ENCODE peak calls at places on chromosome 12, in seven cellular contexts. J is A549, B is WTC11, V is HepG2, T is GM12878, C is SK-N-SH, U is endothelial cell of umbilical vein. X is an unnamed sample.
A peak's percentile ranks its signal among the peaks of the same experiment; 100 is the strongest.

GRCh38 chr12:7645395-7646177 is 20.1 kb downstream of the APOBEC1 start:
- DNase-seq in J (peak; percentile 46), B (peak; percentile 34), V (peak; percentile 6), T (no peak), C (peak; percentile 52), U (peak; percentile 34), X (peak; percentile 24)

GRCh38 chr12:132539016-132539773 is 49.2 kb downstream of the FBRSL1 start:
- DNase-seq in J (no peak), B (no peak), V (no peak), T (no peak), C (no peak), U (no peak), X (no peak)

GRCh38 chr12:113413488-113413939 is 8.7 kb upstream of the SDSL start:
- DNase-seq in J (peak; percentile 64), B (no peak), V (peak; percentile 56), T (no peak), C (no peak), U (no peak), X (no peak)

GRCh38 chr12:108693781-108694180 is 37.5 kb downstream of the CORO1C start:
- DNase-seq in J (no peak), B (no peak), V (no peak), T (no peak), C (no peak), U (no peak), X (no peak)

GRCh38 chr12:49529409-49529808 is 9.4 kb upstream of the KCNH3 start:
- DNase-seq in J (no peak), B (no peak), V (no peak), T (no peak), C (no peak), U (no peak), X (no peak)

GRCh38 chr12:53235742-53236442 is 3.9 kb upstream of the RARG start:
- DNase-seq in J (no peak), B (peak; percentile 43), V (no peak), T (no peak), C (no peak), U (no peak), X (no peak)

GRCh38 chr12:51183816-51184215 is 10.9 kb upstream of the TFCP2 start:
- DNase-seq in J (no peak), B (peak; percentile 26), V (no peak), T (no peak), C (peak; percentile 65), U (no peak), X (no peak)

GRCh38 chr12:130162771-130163460 is 652 bp downstream of the FZD10 start:
- DNase-seq in J (no peak), B (no peak), V (no peak), T (no peak), C (peak; percentile 55), U (no peak), X (no peak)

GRCh38 chr12:64797156-64797555 is 27.3 kb upstream of the TBC1D30 start:
- DNase-seq in J (no peak), B (no peak), V (peak; percentile 31), T (no peak), C (no peak), U (no peak), X (no peak)

GRCh38 chr12:50059440-50060119 is 2.2 kb downstream of the ASIC1 start:
- DNase-seq in J (no peak), B (no peak), V (no peak), T (no peak), C (no peak), U (no peak), X (no peak)

GRCh38 chr12:84911331-84912190 is 1.0 kb downstream of the SLC6A15 start:
- DNase-seq in J (peak; percentile 67), B (peak; percentile 94), V (no peak), T (no peak), C (peak; percentile 77), U (peak; percentile 58), X (no peak)

GRCh38 chr12:52311282-52311643 is 9.9 kb downstream of the KRT83 start:
- DNase-seq in J (no peak), B (no peak), V (no peak), T (no peak), C (no peak), U (no peak), X (no peak)

GRCh38 chr12:39503445-39503844 is 60.5 kb upstream of the KIF21A start:
- DNase-seq in J (peak; percentile 38), B (no peak), V (no peak), T (no peak), C (no peak), U (peak; percentile 48), X (peak; percentile 21)

GRCh38 chr12:121065345-121065744 is 26.3 kb upstream of the OASL start:
- DNase-seq in J (no peak), B (no peak), V (no peak), T (no peak), C (no peak), U (no peak), X (no peak)

GRCh38 chr12:116390656-116391335 is 113.3 kb upstream of the MED13L start:
- DNase-seq in J (no peak), B (no peak), V (no peak), T (no peak), C (no peak), U (no peak), X (no peak)

GRCh38 chr12:42802688-42803279 is 213.2 kb upstream of the PRICKLE1 start:
- DNase-seq in J (no peak), B (no peak), V (no peak), T (no peak), C (no peak), U (no peak), X (no peak)

GRCh38 chr12:52223411-52224039 is 9.5 kb upstream of the KRT7 start:
- DNase-seq in J (no peak), B (no peak), V (no peak), T (no peak), C (no peak), U (no peak), X (no peak)

DNA sequence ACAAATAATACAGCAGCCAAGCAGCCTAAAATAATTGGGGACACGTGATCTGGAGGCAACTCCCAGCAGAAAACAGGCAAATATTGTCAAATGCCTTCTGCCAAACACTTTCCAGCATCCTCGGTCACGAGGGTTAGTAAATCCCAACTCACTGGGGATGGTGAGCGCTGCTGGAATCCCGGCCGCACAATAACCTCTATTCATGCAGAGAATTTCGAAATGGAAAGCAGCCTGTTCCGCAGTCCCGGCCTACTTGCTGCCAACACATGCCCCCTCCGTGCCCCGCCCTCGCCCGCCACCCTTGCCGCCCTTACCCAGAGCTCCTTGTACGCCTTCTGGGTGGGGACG is 62.2 kb downstream of the RFX4 start:
- DNase-seq in J (no peak), B (no peak), V (peak; percentile 93), T (no peak), C (no peak), U (no peak), X (no peak)
- TF ChIP-seq MAX in J (no peak), B (no peak), V (no peak), T (no peak), C (no peak), U (no peak), X (no peak)

DNA sequence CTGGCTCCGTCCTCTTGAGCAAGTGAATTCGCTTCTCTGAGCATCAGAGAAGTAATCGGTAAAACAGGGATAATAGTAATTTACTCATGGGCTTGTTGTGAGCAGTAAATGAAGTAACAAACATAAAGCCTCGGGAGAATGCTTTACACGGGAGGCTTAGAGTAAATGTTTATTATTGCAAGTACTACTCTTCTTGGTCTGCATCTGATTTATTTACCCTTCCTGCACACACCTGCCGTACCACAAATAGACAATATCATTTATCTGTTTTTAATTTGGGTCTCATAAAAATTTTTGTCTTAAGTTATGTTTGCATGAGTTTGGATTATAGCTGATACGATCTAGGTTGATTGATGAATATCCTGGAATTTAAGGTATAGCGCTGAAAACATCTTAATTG is 7.8 kb upstream of the COL2A1 start:
- DNase-seq in J (no peak), B (no peak), V (no peak), T (no peak), C (no peak), U (no peak), X (no peak)
- TF ChIP-seq MAX in J (no peak), B (no peak), V (no peak), T (no peak), C (no peak), U (no peak), X (no peak)

DNA sequence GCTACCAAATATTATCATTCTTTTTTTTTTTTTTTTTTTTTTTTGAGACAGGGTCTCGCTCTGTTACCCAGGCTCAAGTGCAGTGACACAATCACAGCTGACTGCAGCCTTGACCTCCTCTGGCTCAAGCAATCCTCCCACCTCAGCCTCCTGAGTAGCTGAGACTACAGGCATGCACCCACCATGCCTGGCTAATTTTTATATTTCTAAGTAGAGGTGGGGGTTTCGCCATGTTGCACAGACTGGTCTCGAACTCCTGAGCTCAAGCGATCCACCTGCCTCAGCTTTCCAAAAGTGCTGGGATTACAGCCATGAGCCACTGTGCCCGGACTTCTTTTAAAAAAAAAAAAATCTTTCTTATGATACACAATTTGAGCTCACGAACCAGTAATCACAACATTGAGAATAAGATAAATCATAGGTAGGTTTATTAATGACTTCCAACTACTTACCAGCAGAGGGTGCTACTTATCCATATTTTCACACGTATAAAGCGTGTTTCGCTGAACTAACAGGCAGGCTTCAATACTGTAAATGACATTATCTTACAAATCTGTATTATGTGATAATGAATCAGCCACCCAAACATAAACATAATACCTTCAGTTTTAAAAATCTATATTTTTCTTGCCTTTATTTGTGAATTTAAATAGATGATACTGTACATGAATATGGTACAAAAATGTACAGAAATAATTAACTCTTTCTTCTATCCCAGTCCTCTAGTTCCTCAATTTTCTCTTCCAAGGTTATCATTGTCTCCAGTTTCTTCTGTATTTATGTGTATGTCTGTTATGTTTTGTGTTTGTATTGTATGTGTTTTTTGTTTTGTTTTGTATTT is 42.5 kb upstream of the BCAT1 start:
- DNase-seq in J (peak; percentile 44), B (no peak), V (peak; percentile 45), T (peak; percentile 65), C (peak; percentile 56), U (peak; percentile 74), X (peak; percentile 39)
- TF ChIP-seq MAX in J (no peak), B (no peak), V (no peak), T (no peak), C (no peak), U (no peak), X (no peak)

DNA sequence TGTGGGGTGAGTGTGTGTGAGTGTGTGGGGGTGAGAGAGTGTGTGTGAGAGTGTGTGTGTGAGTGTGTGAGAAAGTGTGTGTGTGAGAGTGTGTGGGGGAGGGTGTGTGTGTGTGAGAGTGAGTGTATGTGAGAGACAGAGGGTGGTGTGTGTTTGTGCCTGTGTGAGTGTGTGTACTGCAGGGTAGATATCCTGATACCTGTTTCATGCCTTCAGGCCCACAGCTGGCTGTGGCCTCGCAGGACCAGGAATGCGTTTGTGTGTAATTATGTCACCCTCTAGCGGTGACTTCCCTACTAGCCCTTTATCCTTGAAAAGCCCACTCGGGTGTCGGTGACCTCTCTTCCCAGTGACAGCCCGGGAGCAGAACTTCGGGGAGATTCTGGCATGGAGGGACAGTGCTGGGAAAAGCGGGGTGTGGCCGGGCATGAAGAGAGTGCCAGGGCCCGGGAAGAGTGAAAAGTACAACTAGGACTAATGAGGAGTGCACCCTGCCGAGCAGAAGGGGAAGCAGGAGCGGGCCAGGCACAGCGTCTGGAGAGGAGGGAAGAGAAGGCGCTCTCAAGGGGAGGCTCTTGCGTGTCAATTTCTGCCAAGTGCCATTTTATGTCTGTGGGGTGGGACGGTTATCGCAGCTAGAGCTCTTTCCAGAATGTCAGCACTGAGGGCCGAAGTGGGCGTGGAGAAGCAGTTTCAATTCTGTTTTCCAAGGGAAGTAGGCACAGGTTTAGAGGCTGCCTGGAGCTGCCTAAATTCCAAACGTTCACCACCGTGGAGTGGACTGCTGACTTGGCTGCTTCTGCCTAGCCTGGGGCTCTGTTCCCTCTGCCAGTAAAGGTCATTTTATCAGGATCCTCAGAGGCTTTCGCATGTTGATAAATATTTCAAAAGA is 11.0 kb upstream of the FBXL14 start:
- DNase-seq in J (peak; percentile 86), B (peak; percentile 48), V (peak; percentile 70), T (no peak), C (peak; percentile 79), U (peak; percentile 81), X (peak; percentile 78)
- TF ChIP-seq MAX in J (peak; percentile 43), B (no peak), V (peak; percentile 21), T (no peak), C (no peak), U (no peak), X (no peak)

X was measured in HCT116.